ENCODE peak calls at places on chromosomes 3 and 15, in five cellular contexts. Y is GM12878, T is HepG2, E is K562, M is HCT116. H is an unnamed sample.

GRCh38 chr3:113104746-113105479 is 106.4 kb upstream of the BOC start:
- DNase-seq in Y (no peak), T (no peak), M (no peak), E (no peak), H (no peak)

GRCh38 chr15:51348688-51349087 is 7.2 kb downstream of the GLDN start:
- DNase-seq in M (no peak), Y (peak), E (no peak), T (no peak), H (no peak)

GRCh38 chr3:45773044-45773443 is 23.3 kb downstream of the SLC6A20 start:
- DNase-seq in T (no peak), E (no peak), Y (no peak), M (no peak), H (no peak)

GRCh38 chr3:99534951-99535704 is 103.3 kb upstream of the COL8A1 start:
- DNase-seq in T (no peak), Y (no peak), E (no peak), M (no peak), H (no peak)

GRCh38 chr3:13547591-13548371 is 1.1 kb upstream of the FBLN2 start:
- DNase-seq in E (no peak), M (no peak), T (no peak), Y (no peak), H (no peak)

GRCh38 chr3:60708191-60708975 is 542.9 kb downstream of the FHIT start:
- DNase-seq in Y (no peak), T (no peak), M (no peak), E (no peak), H (no peak)

GRCh38 chr3:11195721-11196332 is 41.5 kb downstream of the HRH1 start:
- DNase-seq in Y (no peak), M (no peak), E (no peak), T (no peak), H (no peak)

GRCh38 chr3:66463734-66464511 is 36.9 kb downstream of the LRIG1 start:
- DNase-seq in M (no peak), Y (no peak), E (no peak), T (no peak), H (no peak)

GRCh38 chr3:58965870-58966269 is 84.0 kb downstream of the CFAP20DC start:
- DNase-seq in E (no peak), Y (no peak), T (no peak), M (no peak), H (no peak)

GRCh38 chr15:39287322-39288195 is 293.3 kb upstream of the THBS1 start:
- DNase-seq in T (no peak), M (no peak), Y (no peak), E (no peak), H (no peak)

GRCh38 chr15:70343961-70344360 is 246.2 kb upstream of the TLE3 start:
- DNase-seq in Y (no peak), T (no peak), M (no peak), E (no peak), H (no peak)

GRCh38 chr15:33584797-33585196 is 274.0 kb downstream of the RYR3 start:
- DNase-seq in T (no peak), M (no peak), E (no peak), Y (no peak), H (no peak)

GRCh38 chr3:177824190-177824786 is 627.0 kb upstream of the TBL1XR1 start:
- DNase-seq in M (no peak), Y (no peak), T (peak), E (no peak), H (no peak)

GRCh38 chr3:50146316-50146901 is 8.7 kb upstream of the SEMA3F start:
- DNase-seq in M (no peak), Y (no peak), T (no peak), E (no peak), H (no peak)

GRCh38 chr3:176352716-176353334 is 844.5 kb downstream of the TBL1XR1 start:
- DNase-seq in M (no peak), T (no peak), E (no peak), Y (no peak), H (no peak)

GRCh38 chr15:80609512-80609946 is 85.6 kb upstream of the ABHD17C start:
- DNase-seq in M (no peak), T (no peak), Y (no peak), E (no peak), H (no peak)

GRCh38 chr3:62368705-62369475 is 4.5 kb downstream of the FEZF2 start:
- DNase-seq in Y (no peak), E (no peak), T (no peak), M (no peak), H (no peak)

GRCh38 chr3:62371735-62372591 is 1.4 kb downstream of the FEZF2 start:
- DNase-seq in T (no peak), Y (no peak), E (no peak), M (no peak), H (no peak)

GRCh38 chr3:62371032-62371734 is 2.2 kb downstream of the FEZF2 start:
- DNase-seq in T (no peak), M (no peak), E (no peak), Y (no peak), H (peak)

GRCh38 chr3:62369476-62369743 is 3.9 kb downstream of the FEZF2 start:
- DNase-seq in E (no peak), T (no peak), M (no peak), Y (no peak), H (no peak)

DNA sequence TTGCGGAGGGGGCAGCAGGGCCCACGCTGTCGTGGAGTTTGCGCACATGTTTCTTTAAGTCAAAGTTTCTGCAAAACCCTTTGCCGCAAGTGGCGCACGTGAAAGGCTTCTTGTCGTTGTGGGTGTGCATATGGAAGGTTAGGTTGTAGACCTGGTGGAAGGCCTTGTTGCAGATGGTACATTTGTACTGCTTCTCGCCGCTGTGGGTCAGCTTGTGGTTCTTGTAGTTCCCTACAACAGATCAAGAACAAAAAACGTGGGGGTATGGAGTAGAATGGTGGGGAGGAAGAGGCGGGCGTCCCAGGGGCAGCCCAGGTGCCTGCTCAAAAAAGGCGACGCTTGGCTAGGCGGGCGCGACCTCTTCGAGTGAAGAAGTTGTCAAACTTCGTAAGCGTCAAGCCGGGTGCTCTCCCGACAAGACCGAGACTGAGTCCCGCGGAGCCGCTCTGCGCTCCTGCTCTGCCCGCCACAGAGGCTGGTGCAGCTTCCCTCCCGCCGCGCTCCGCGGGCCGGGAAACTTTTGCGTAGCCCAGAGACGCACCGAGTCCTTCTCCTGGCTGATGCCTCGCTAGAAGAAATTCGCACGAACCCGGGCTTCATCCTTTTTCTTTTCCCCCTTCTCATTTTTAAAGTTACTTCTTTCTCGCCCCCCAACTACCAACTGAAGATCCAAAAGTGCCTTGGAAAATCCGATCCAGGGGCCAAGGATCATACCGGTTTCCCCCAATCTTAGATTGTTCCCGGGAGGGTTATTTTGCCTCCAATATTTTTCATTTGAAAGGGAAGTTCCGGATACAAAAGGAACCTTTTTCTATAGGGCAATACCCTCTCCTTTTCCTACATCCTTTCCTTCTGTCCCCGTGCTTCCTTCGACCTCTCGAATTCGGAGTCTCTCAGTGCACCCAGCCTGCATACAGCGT is 3.0 kb downstream of the FEZF2 start:
- DNase-seq in M (no peak), E (no peak), Y (no peak), T (no peak), H (peak)
- TF ChIP-seq EZH2 in M (no peak), E (no peak), Y (no peak), T (peak), H (peak)

GRCh38 chr3:57091471-57091870 is 31.0 kb downstream of the SPATA12 start:
- DNase-seq in Y (no peak), E (no peak), M (no peak), T (no peak), H (no peak)
- TF ChIP-seq SP1 in Y (no peak), E (no peak), M (no peak), T (no peak), H (no peak)

GRCh38 chr3:126908752-126909275 is 74.1 kb upstream of the PLXNA1 start:
- DNase-seq in Y (no peak), M (no peak), E (peak), T (no peak), H (no peak)
- TF ChIP-seq EZH2 in Y (no peak), M (no peak), E (no peak), T (no peak), H (no peak)

GRCh38 chr15:74281147-74282133 is 45.3 kb downstream of the CCDC33 start:
- DNase-seq in T (no peak), Y (no peak), E (no peak), M (no peak), H (no peak)

GRCh38 chr15:74278269-74278668 is 42.1 kb downstream of the CCDC33 start:
- DNase-seq in M (no peak), Y (no peak), T (no peak), E (no peak), H (no peak)

DNA sequence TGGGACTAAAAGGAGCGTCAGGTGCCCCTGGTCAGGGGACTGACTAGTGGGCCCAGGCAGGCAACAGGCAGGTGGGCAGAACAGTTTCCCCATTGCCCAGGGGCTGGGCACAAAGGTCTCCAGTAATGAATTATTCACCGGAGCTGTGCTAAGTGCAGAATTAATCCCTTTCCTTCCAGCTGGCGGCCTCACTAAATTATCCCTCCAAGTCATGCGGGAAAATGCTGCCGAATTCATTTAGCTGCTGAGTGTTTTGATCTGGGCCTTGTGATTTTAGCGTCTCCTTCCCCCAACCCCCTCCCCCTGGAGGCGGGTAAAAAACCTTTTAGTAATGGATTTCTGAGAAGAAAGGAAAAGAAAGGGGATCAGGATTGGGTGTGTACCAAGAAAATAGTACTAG is 47.2 kb downstream of the CCDC33 start:
- DNase-seq in M (no peak), T (no peak), Y (no peak), E (no peak), H (no peak)
- TF ChIP-seq SP1 in M (no peak), T (no peak), Y (no peak), E (no peak), H (no peak)

GRCh38 chr15:26967719-26968269 is 3.2 kb upstream of the GABRG3 start:
- DNase-seq in M (no peak), E (no peak), Y (no peak), T (no peak), H (peak)

GRCh38 chr15:26974120-26974780 is 3.3 kb downstream of the GABRG3 start:
- DNase-seq in M (no peak), T (peak), Y (no peak), E (peak), H (no peak)

GRCh38 chr15:26971303-26972018 is 480 bp downstream of the GABRG3 start:
- DNase-seq in Y (no peak), T (no peak), E (no peak), M (no peak), H (peak)

GRCh38 chr15:26972636-26973035 is 1.7 kb downstream of the GABRG3 start:
- DNase-seq in Y (no peak), E (no peak), T (no peak), M (no peak), H (no peak)

DNA sequence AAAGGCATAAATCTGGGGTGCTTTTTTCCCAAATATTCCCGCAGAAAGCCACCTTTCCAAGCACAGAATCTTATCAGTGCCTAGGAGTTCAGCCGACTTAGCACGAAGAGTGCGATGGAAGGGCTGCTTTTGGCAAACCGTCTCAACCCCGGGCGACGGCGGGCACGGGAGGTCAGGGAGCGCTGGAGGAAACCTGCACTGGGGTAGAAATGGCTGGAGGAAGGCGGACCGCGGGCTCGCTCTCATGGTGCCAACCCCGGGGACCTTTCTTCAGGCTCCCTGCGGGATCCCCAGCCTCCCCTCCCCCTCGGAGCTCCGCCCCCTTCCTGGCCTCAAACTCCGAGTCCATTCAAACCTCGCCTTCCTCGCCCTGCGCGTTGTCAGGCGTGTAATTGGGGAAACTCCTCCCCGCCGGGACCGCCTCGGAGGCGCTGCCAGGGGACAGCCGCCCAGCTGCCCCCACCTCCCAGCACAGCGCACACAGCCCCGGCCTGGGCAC is at the start of gene GABRG3:
- DNase-seq in M (no peak), E (no peak), T (no peak), Y (no peak), H (no peak)
- TF ChIP-seq EZH2 in M (no peak), E (no peak), T (no peak), Y (no peak), H (no peak)

GRCh38 chr3:127286571-127287140 is 1.2 kb downstream of the PRR20G start:
- DNase-seq in E (no peak), Y (no peak), M (no peak), T (no peak), H (no peak)
- TF ChIP-seq SP1 in E (no peak), Y (no peak), M (no peak), T (no peak), H (no peak)

DNA sequence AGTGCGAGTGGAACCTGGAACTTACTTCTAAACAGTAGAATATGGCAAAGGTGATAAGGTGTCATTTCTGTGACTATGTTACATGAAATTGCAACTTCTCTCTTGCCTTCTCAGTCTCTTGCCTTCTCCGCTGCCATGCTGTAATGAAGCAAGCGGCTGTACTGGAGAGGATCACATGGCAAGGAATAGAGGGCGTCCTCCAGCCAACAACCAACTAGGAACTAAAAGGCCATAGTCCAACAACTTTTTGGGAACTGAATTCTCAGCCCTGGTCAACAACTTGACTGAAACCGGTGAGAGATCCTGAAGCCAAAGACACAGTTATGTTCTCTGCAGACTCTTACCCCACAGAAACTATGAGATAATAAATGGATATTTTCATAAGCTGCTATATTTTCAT is 143.5 kb downstream of the P3H2 start:
- DNase-seq in T (no peak), Y (no peak), E (no peak), M (no peak), H (no peak)
- TF ChIP-seq EZH2 in T (no peak), Y (no peak), E (no peak), M (no peak), H (no peak)

GRCh38 chr15:83653288-83653638 is 660 bp upstream of the ADAMTSL3 start:
- DNase-seq in T (no peak), Y (no peak), E (peak), M (no peak), H (no peak)
- TF ChIP-seq SP1 in T (no peak), Y (no peak), E (no peak), M (no peak), H (no peak)

GRCh38 chr15:74027688-74028087 is 33.2 kb downstream of the PML start:
- DNase-seq in T (no peak), M (no peak), Y (no peak), E (no peak), H (no peak)
- TF ChIP-seq EZH2 in T (no peak), M (no peak), Y (no peak), E (no peak), H (no peak)

GRCh38 chr3:55634345-55634744 is 147.2 kb upstream of the WNT5A start:
- DNase-seq in T (no peak), E (no peak), Y (no peak), M (no peak), H (no peak)
- TF ChIP-seq SP1 in T (no peak), E (no peak), Y (no peak), M (no peak), H (no peak)